ENCODE peak calls at places on chromosomes 3 and 15, in four cellular contexts. E is WERI-Rb-1, H is C1 segment of cervical spinal cord, M is NCI-H748 treated with DMSO at 0.1 percent for 48 hours. X is an unnamed sample.

GRCh38 chr15:55863911-55864310 is 121.0 kb upstream of the PRTG start:
- DNase-seq in H (no peak), M (no peak), E (no peak), X (no peak)

GRCh38 chr15:58506064-58506490 is 74.3 kb downstream of the LIPC start:
- DNase-seq in H (no peak), M (no peak), E (no peak), X (no peak)

GRCh38 chr3:129045675-129046036 is 14.9 kb upstream of the GP9 start:
- DNase-seq in H (peak), E (no peak), M (no peak), X (no peak)

GRCh38 chr3:105353485-105354161 is 13.1 kb upstream of the ALCAM start:
- DNase-seq in E (no peak), M (no peak), H (no peak), X (no peak)

GRCh38 chr15:75156306-75157215 is 45.1 kb upstream of the C15orf39 start:
- DNase-seq in M (no peak), E (no peak), H (no peak), X (no peak)

GRCh38 chr3:57670543-57670942 is 22.3 kb downstream of the DENND6A start:
- DNase-seq in E (no peak), M (no peak), H (no peak), X (no peak)

GRCh38 chr15:90667063-90667754 is 49.9 kb upstream of the BLM start:
- DNase-seq in H (no peak), E (no peak), M (no peak), X (no peak)

GRCh38 chr3:12234906-12235305 is 54.0 kb upstream of the PPARG start:
- DNase-seq in H (no peak), E (no peak), M (no peak), X (no peak)

GRCh38 chr3:151011427-151011826 is 38.9 kb upstream of the CLRN1 start:
- DNase-seq in H (no peak), E (no peak), M (peak), X (peak)

GRCh38 chr3:182723596-182723995 is 69.7 kb upstream of the ATP11B start:
- DNase-seq in E (no peak), M (no peak), H (no peak), X (no peak)

GRCh38 chr3:23035927-23036640 is 167.0 kb upstream of the UBE2E2 start:
- DNase-seq in E (no peak), H (no peak), M (peak), X (no peak)